ENCODE peak calls at places on chromosomes 12 and 14, in nine cellular contexts. T is body of pancreas; R is heart right ventricle; G is GM23248; Y is ovary; W is effector memory CD4-positive, alpha-beta T cell; C is tibial artery; U is neuronal stem cell; K is aorta. B is an unnamed sample.
A peak's percentile ranks its signal among the peaks of the same experiment; 100 is the strongest.

GRCh38 chr14:54691525-54692260 is 124.8 kb downstream of the SAMD4A start:
- DNase-seq in T (peak; percentile 74), R (peak; percentile 85), G (peak; percentile 85), Y (peak; percentile 83), W (peak; percentile 20), C (peak; percentile 88), U (peak; percentile 71), K (peak; percentile 84), B (peak; percentile 19)

GRCh38 chr14:33682746-33683145 is 268.1 kb downstream of the EGLN3 start:
- DNase-seq in T (peak; percentile 13), R (peak; percentile 66), G (peak; percentile 90), Y (peak; percentile 79), W (no peak), C (peak; percentile 88), U (no peak), K (peak; percentile 79), B (no peak)

GRCh38 chr12:15789215-15790171 is at the start of gene EPS8:
- DNase-seq in T (peak; percentile 94), R (peak; percentile 92), G (peak; percentile 95), Y (peak; percentile 94), W (peak; percentile 75), C (peak; percentile 96), U (peak; percentile 92), K (peak; percentile 98), B (peak; percentile 88)

GRCh38 chr14:49512147-49512551 is 74.0 kb downstream of the RPS29 start:
- DNase-seq in T (no peak), R (no peak), G (peak; percentile 92), Y (no peak), W (no peak), C (no peak), U (no peak), K (no peak), B (no peak)

GRCh38 chr12:10175849-10176641 is 2.8 kb upstream of the TMEM52B start:
- DNase-seq in T (no peak), R (no peak), G (no peak), Y (no peak), W (no peak), C (no peak), U (no peak), K (no peak), B (no peak)

GRCh38 chr12:76967181-76967885 is 88.5 kb upstream of the CSRP2 start:
- DNase-seq in T (no peak), R (no peak), G (no peak), Y (no peak), W (no peak), C (no peak), U (no peak), K (no peak), B (no peak)

GRCh38 chr14:90548455-90548854 is 151.6 kb downstream of the CALM1 start:
- DNase-seq in T (no peak), R (no peak), G (no peak), Y (no peak), W (no peak), C (no peak), U (no peak), K (peak; percentile 48), B (no peak)

GRCh38 chr14:89425931-89426330 is 8.9 kb upstream of the FOXN3 start:
- DNase-seq in T (no peak), R (no peak), G (peak; percentile 96), Y (no peak), W (no peak), C (peak; percentile 74), U (no peak), K (no peak), B (no peak)

GRCh38 chr12:93167331-93167730 is 210.4 kb upstream of the NUDT4 start:
- DNase-seq in T (no peak), R (no peak), G (no peak), Y (no peak), W (no peak), C (no peak), U (no peak), K (no peak), B (no peak)

GRCh38 chr14:51750542-51750941 is 98.8 kb downstream of the FRMD6 start:
- DNase-seq in T (no peak), R (no peak), G (no peak), Y (no peak), W (no peak), C (no peak), U (no peak), K (no peak), B (no peak)

GRCh38 chr14:55160989-55161388 is 30.4 kb downstream of the DLGAP5 start:
- DNase-seq in T (no peak), R (no peak), G (peak; percentile 61), Y (no peak), W (no peak), C (no peak), U (no peak), K (no peak), B (no peak)

GRCh38 chr14:55118761-55119160 is 10.3 kb upstream of the LGALS3 start:
- DNase-seq in T (no peak), R (no peak), G (no peak), Y (no peak), W (no peak), C (no peak), U (no peak), K (no peak), B (no peak)

GRCh38 chr12:82874935-82875334 is 188.2 kb downstream of the TMTC2 start:
- DNase-seq in T (no peak), R (no peak), G (peak; percentile 68), Y (no peak), W (no peak), C (no peak), U (no peak), K (no peak), B (no peak)

GRCh38 chr14:99685061-99685995 is 1.2 kb downstream of the CYP46A1 start:
- DNase-seq in T (no peak), R (no peak), G (no peak), Y (no peak), W (no peak), C (peak; percentile 59), U (no peak), K (no peak), B (no peak)

DNA sequence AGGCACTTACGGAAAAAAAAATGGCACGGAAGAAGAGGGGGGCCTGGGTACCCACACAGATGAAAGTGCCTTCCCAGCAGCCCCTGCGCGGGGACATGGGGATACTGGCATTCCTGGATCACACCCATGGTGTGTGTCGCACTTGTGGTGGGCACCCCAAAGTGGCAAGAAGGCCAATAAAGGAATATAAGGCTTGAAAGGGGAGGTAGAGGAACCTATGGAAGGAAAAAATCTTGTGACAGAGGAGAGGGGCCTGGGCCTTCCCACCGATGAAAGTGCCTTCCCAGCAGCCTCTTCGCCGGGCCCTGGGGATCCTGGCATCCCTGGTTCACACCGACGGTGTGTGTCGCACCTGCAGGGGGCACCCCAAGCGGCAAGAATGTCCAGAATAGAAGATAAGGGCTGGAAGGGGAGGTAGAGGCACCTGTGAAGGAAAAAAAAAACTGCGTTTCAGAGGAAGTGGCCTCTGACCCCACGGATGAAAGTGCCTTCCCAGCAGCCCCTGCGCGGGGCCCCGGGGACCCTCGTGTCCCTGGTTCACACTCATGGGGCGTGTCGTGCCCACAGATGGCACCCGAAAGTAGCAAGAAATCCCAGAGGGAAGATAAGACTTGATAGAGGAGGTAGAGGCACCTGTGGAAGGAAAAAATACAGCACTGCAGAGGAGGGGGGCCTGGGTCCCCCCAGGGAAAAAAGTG is 284.0 kb downstream of the ALG10 start:
- DNase-seq in T (no peak), R (no peak), G (no peak), Y (no peak), W (no peak), C (no peak), U (no peak), K (peak; percentile 53), B (no peak)
- H3K9me3 ChIP-seq in T (peaks cover 27% of the 10 kb centered on the region), R (peaks cover 99% of the 10 kb centered on the region), G (no peaks in the 10 kb centered on the region), Y (no peaks in the 10 kb centered on the region), W (peaks cover 3% of the 10 kb centered on the region), C (no peaks in the 10 kb centered on the region), U (peaks cover 84% of the 10 kb centered on the region), K (no peaks in the 10 kb centered on the region), B (no peaks in the 10 kb centered on the region)

DNA sequence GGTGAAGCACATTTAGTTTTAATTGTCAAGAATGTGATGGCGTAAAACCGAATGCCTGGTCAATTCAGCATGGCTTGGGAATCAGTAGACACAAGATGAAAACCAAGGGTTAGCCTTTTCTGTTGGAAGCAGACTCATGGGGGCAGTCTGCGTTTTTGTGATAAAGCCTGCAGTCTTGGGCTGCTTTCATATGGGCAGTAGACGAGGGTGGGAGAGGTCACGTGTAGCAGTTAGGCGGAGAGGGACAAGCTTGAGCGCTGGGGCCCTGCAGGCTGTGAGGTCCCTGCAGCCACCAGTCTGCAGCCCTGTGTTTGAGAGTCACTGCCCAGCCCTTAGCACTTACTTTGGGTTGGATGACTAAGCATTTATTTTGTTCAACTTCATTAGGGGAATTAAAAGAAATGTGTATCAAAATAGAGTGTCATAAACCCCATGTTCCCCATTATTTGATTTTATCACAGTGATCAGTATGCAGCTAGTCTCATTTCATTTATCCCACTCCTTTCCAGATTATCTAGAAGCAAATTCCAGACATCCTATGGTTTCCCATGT is 37.2 kb downstream of the EP400 start:
- DNase-seq in T (no peak), R (no peak), G (no peak), Y (no peak), W (no peak), C (no peak), U (no peak), K (peak; percentile 33), B (no peak)
- H3K9me3 ChIP-seq in T (no peaks in the 10 kb centered on the region), R (no peaks in the 10 kb centered on the region), G (no peaks in the 10 kb centered on the region), Y (no peaks in the 10 kb centered on the region), W (no peaks in the 10 kb centered on the region), C (no peaks in the 10 kb centered on the region), U (no peaks in the 10 kb centered on the region), K (no peaks in the 10 kb centered on the region), B (no peaks in the 10 kb centered on the region)

GRCh38 chr12:34350092-34351041 is 328.1 kb downstream of the ALG10 start:
- DNase-seq in T (no peak), R (no peak), G (no peak), Y (no peak), W (no peak), C (no peak), U (no peak), K (no peak), B (no peak)

GRCh38 chr12:34348836-34349672 is 326.8 kb downstream of the ALG10 start:
- DNase-seq in T (no peak), R (no peak), G (no peak), Y (no peak), W (no peak), C (no peak), U (no peak), K (no peak), B (no peak)

GRCh38 chr12:34348064-34348463 is 325.8 kb downstream of the ALG10 start:
- DNase-seq in T (no peak), R (no peak), G (no peak), Y (no peak), W (no peak), C (no peak), U (no peak), K (no peak), B (no peak)

GRCh38 chr12:34347367-34347766 is 325.1 kb downstream of the ALG10 start:
- DNase-seq in T (no peak), R (no peak), G (no peak), Y (no peak), W (no peak), C (no peak), U (no peak), K (no peak), B (no peak)

GRCh38 chr12:34349673-34349961 is 327.3 kb downstream of the ALG10 start:
- DNase-seq in T (no peak), R (no peak), G (no peak), Y (no peak), W (no peak), C (no peak), U (no peak), K (no peak), B (no peak)
- H3K9me3 ChIP-seq in T (peaks cover 31% of the 10 kb centered on the region), R (peaks cover 93% of the 10 kb centered on the region), G (no peaks in the 10 kb centered on the region), Y (no peaks in the 10 kb centered on the region), W (peaks cover 2% of the 10 kb centered on the region), C (no peaks in the 10 kb centered on the region), U (peaks cover 59% of the 10 kb centered on the region), K (no peaks in the 10 kb centered on the region), B (no peaks in the 10 kb centered on the region)

GRCh38 chr12:34391771-34392581 is 369.7 kb downstream of the ALG10 start:
- DNase-seq in T (no peak), R (no peak), G (no peak), Y (no peak), W (no peak), C (peak; percentile 60), U (no peak), K (peak; percentile 63), B (no peak)
- H3K9me3 ChIP-seq in T (peaks cover 16% of the 10 kb centered on the region), R (peaks cover 98% of the 10 kb centered on the region), G (no peaks in the 10 kb centered on the region), Y (no peaks in the 10 kb centered on the region), W (peaks cover 1% of the 10 kb centered on the region), C (peaks cover 13% of the 10 kb centered on the region), U (peaks cover 97% of the 10 kb centered on the region), K (peaks cover 4% of the 10 kb centered on the region), B (no peaks in the 10 kb centered on the region)

B was measured in T-helper 17 cell.